ENCODE peak calls at places on chromosomes 7 and 10, in nine cellular contexts. One of them, this sample, is unnamed.
A peak's percentile ranks its signal among the peaks of the same experiment; 100 is the strongest.

GRCh38 chr7:94556028-94556427 is 46.4 kb downstream of the CASD1 start:
- DNase-seq in GM12892: no peak
- DNase-seq in thoracic aorta: no peak
- DNase-seq in ovary: no peak
- DNase-seq in choroid plexus epithelial cell: no peak
- DNase-seq in activated T-cell treated with anti-CD3 and anti-CD28 coated beads for 4 hours: no peak
- DNase-seq in Daoy: no peak
- DNase-seq in hepatocyte: no peak
- DNase-seq in NCI-H1092: no peak
- DNase-seq in this sample: no peak

GRCh38 chr7:16271990-16272665 is 149.2 kb downstream of the CRPPA start:
- DNase-seq in GM12892: no peak
- DNase-seq in thoracic aorta: no peak
- DNase-seq in ovary: no peak
- DNase-seq in choroid plexus epithelial cell: peak; percentile 58
- DNase-seq in activated T-cell treated with anti-CD3 and anti-CD28 coated beads for 4 hours: no peak
- DNase-seq in Daoy: no peak
- DNase-seq in hepatocyte: no peak
- DNase-seq in NCI-H1092: no peak
- DNase-seq in this sample: peak; percentile 51

GRCh38 chr7:32299133-32299702 is 191.0 kb downstream of the LSM5 start:
- DNase-seq in GM12892: no peak
- DNase-seq in thoracic aorta: no peak
- DNase-seq in ovary: no peak
- DNase-seq in choroid plexus epithelial cell: no peak
- DNase-seq in activated T-cell treated with anti-CD3 and anti-CD28 coated beads for 4 hours: no peak
- DNase-seq in Daoy: peak; percentile 83
- DNase-seq in hepatocyte: peak; percentile 46
- DNase-seq in NCI-H1092: no peak
- DNase-seq in this sample: no peak

GRCh38 chr10:129404091-129404490 is 63.0 kb upstream of the MGMT start:
- DNase-seq in GM12892: no peak
- DNase-seq in thoracic aorta: no peak
- DNase-seq in ovary: no peak
- DNase-seq in choroid plexus epithelial cell: no peak
- DNase-seq in activated T-cell treated with anti-CD3 and anti-CD28 coated beads for 4 hours: no peak
- DNase-seq in Daoy: no peak
- DNase-seq in hepatocyte: no peak
- DNase-seq in NCI-H1092: no peak
- DNase-seq in this sample: no peak

GRCh38 chr10:111103196-111103595 is 26.4 kb downstream of the ADRA2A start:
- DNase-seq in GM12892: no peak
- DNase-seq in thoracic aorta: no peak
- DNase-seq in ovary: no peak
- DNase-seq in choroid plexus epithelial cell: no peak
- DNase-seq in activated T-cell treated with anti-CD3 and anti-CD28 coated beads for 4 hours: no peak
- DNase-seq in Daoy: no peak
- DNase-seq in hepatocyte: no peak
- DNase-seq in NCI-H1092: no peak
- DNase-seq in this sample: peak; percentile 69

GRCh38 chr7:143258830-143259229 is 4.4 kb upstream of the GSTK1 start:
- DNase-seq in GM12892: no peak
- DNase-seq in thoracic aorta: no peak
- DNase-seq in ovary: no peak
- DNase-seq in choroid plexus epithelial cell: peak; percentile 65
- DNase-seq in activated T-cell treated with anti-CD3 and anti-CD28 coated beads for 4 hours: no peak
- DNase-seq in Daoy: no peak
- DNase-seq in hepatocyte: no peak
- DNase-seq in NCI-H1092: no peak
- DNase-seq in this sample: peak; percentile 23

GRCh38 chr7:158248816-158249215 is 338.8 kb downstream of the PTPRN2 start:
- DNase-seq in GM12892: no peak
- DNase-seq in thoracic aorta: no peak
- DNase-seq in ovary: no peak
- DNase-seq in choroid plexus epithelial cell: no peak
- DNase-seq in activated T-cell treated with anti-CD3 and anti-CD28 coated beads for 4 hours: no peak
- DNase-seq in Daoy: no peak
- DNase-seq in hepatocyte: no peak
- DNase-seq in NCI-H1092: no peak
- DNase-seq in this sample: no peak

GRCh38 chr7:24812313-24812945 is 55.2 kb upstream of the GSDME start:
- DNase-seq in GM12892: no peak
- DNase-seq in thoracic aorta: no peak
- DNase-seq in ovary: peak; percentile 19
- DNase-seq in choroid plexus epithelial cell: peak; percentile 58
- DNase-seq in activated T-cell treated with anti-CD3 and anti-CD28 coated beads for 4 hours: peak; percentile 21
- DNase-seq in Daoy: peak; percentile 55
- DNase-seq in hepatocyte: peak; percentile 76
- DNase-seq in NCI-H1092: peak; percentile 61
- DNase-seq in this sample: peak; percentile 88

GRCh38 chr10:30705086-30705624 is 75.6 kb upstream of the LYZL2 start:
- DNase-seq in GM12892: no peak
- DNase-seq in thoracic aorta: no peak
- DNase-seq in ovary: no peak
- DNase-seq in choroid plexus epithelial cell: no peak
- DNase-seq in activated T-cell treated with anti-CD3 and anti-CD28 coated beads for 4 hours: no peak
- DNase-seq in Daoy: no peak
- DNase-seq in hepatocyte: no peak
- DNase-seq in NCI-H1092: no peak
- DNase-seq in this sample: no peak

GRCh38 chr10:119928411-119928810 is 35.9 kb downstream of the SEC23IP start:
- DNase-seq in GM12892: no peak
- DNase-seq in thoracic aorta: no peak
- DNase-seq in ovary: no peak
- DNase-seq in choroid plexus epithelial cell: no peak
- DNase-seq in activated T-cell treated with anti-CD3 and anti-CD28 coated beads for 4 hours: no peak
- DNase-seq in Daoy: no peak
- DNase-seq in hepatocyte: no peak
- DNase-seq in NCI-H1092: no peak
- DNase-seq in this sample: no peak

This sample was measured in HT-29.